ENCODE peak calls at places on chromosomes 6 and 20, in five cellular contexts. V is adrenal gland, G is HCT116, N is AG04449, T is AG09319. W is an unnamed sample.

GRCh38 chr20:57437672-57438330 is 46.6 kb downstream of the RBM38 start:
- DNase-seq in V (no peak), G (no peak), N (no peak), T (no peak), W (no peak)

GRCh38 chr20:51249781-51250180 is 226.9 kb upstream of the KCNG1 start:
- DNase-seq in V (no peak), G (no peak), N (no peak), T (no peak), W (no peak)

GRCh38 chr20:43755390-43755789 is 28.6 kb upstream of the GTSF1L start:
- DNase-seq in V (no peak), G (no peak), N (no peak), T (no peak), W (no peak)

GRCh38 chr6:129210684-129211083 is 327.7 kb downstream of the LAMA2 start:
- DNase-seq in V (no peak), G (no peak), N (no peak), T (no peak), W (no peak)

GRCh38 chr20:49283703-49284625 is 6.1 kb upstream of the ZNFX1 start:
- DNase-seq in V (no peak), G (no peak), N (no peak), T (no peak), W (no peak)

GRCh38 chr6:9409126-9409525 is 973.8 kb upstream of the SLC35B3 start:
- DNase-seq in V (no peak), G (no peak), N (no peak), T (no peak), W (no peak)

GRCh38 chr6:47710295-47710694 is 11.9 kb downstream of the ADGRF4 start:
- DNase-seq in V (no peak), G (no peak), N (no peak), T (no peak), W (no peak)

GRCh38 chr6:137866200-137866913 is 702 bp upstream of the TNFAIP3 start:
- DNase-seq in V (no peak), G (no peak), N (no peak), T (no peak), W (peak)

GRCh38 chr6:398065-398464 is 6.5 kb downstream of the IRF4 start:
- DNase-seq in V (no peak), G (no peak), N (no peak), T (no peak), W (no peak)

GRCh38 chr20:49724637-49725606 is 11.2 kb upstream of the B4GALT5 start:
- DNase-seq in V (peak), G (no peak), N (no peak), T (no peak), W (no peak)

DNA sequence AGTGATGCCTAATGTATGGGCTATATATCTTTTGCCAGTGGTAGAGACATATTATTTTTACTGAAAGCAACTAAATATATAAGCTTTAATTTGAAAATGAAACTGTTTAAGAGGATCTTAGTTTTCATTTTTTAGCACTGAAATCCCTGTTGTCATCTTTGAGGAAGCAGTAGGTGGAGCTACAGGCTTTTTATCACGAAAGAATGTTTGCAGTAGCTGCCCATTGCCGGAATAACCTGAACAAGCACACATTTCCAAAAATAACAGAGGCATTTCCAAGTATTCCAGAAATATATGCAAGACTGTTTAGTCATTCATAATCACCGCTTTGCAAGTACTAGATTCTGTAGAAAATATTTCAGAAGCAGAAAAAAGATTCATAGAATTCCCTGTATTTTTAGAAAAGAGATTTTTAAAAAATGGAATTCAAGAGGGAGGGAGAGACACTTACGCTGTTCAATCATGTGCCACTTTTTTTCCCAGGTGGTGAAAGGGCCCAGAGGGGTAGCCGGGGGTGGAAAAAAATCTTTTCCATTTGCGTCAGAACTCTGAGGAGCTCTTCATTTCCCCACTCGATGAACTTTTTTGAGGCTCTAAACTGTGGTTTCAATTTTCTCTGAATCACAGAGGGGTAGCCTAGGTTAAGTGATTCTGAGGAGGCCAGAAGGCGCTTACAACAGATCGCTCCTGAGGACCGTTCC is 142.5 kb upstream of the FERMT1 start:
- DNase-seq in V (no peak), G (peak), N (peak), T (peak), W (no peak)
- TF ChIP-seq CTCF in V (peak), G (peak), N (peak), T (peak), W (peak)

GRCh38 chr6:11911535-11911934 is 100.6 kb upstream of the HIVEP1 start:
- DNase-seq in V (no peak), G (no peak), N (peak), T (no peak), W (no peak)

GRCh38 chr6:11918021-11918738 is 93.9 kb upstream of the HIVEP1 start:
- DNase-seq in V (no peak), G (no peak), N (peak), T (peak), W (no peak)

GRCh38 chr6:11908706-11909105 is 103.4 kb upstream of the HIVEP1 start:
- DNase-seq in V (no peak), G (no peak), N (no peak), T (no peak), W (no peak)

GRCh38 chr6:11909696-11910132 is 102.4 kb upstream of the HIVEP1 start:
- DNase-seq in V (no peak), G (no peak), N (peak), T (no peak), W (no peak)

DNA sequence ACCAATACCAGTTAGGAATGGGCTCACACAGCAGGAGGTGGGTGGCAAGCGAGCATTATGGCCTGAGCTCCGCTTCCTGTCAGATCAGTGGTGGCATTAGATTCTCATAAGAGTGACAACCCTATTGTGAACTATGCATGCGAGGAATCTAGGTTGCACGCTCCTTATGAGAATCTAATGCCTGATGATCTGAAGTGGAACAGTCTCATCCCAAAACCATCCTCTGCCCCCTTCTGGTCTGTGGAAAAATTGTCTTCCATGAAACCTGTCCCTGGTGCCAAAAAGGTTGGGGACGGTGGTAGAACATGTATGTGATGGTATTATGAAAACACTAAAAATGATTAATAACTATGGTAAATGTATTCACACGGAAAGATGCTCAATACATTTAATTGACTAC is 99.7 kb upstream of the HIVEP1 start:
- DNase-seq in V (no peak), G (no peak), N (no peak), T (no peak), W (no peak)
- TF ChIP-seq CTCF in V (no peak), G (peak), N (no peak), T (no peak), W (peak)

GRCh38 chr6:13528232-13528631 is 40.8 kb upstream of the GFOD1 start:
- DNase-seq in V (no peak), G (no peak), N (no peak), T (no peak), W (no peak)
- TF ChIP-seq CTCF in V (no peak), G (no peak), N (no peak), T (no peak), W (no peak)

GRCh38 chr6:42512498-42513042 is 51.3 kb upstream of the UBR2 start:
- DNase-seq in V (no peak), G (no peak), N (no peak), T (no peak), W (no peak)

GRCh38 chr6:42509765-42510164 is 54.1 kb upstream of the UBR2 start:
- DNase-seq in V (no peak), G (no peak), N (no peak), T (no peak), W (no peak)

GRCh38 chr6:42511803-42512422 is 51.9 kb upstream of the UBR2 start:
- DNase-seq in V (no peak), G (no peak), N (no peak), T (no peak), W (no peak)

GRCh38 chr6:42507901-42508300 is 55.9 kb upstream of the UBR2 start:
- DNase-seq in V (no peak), G (no peak), N (peak), T (no peak), W (no peak)

DNA sequence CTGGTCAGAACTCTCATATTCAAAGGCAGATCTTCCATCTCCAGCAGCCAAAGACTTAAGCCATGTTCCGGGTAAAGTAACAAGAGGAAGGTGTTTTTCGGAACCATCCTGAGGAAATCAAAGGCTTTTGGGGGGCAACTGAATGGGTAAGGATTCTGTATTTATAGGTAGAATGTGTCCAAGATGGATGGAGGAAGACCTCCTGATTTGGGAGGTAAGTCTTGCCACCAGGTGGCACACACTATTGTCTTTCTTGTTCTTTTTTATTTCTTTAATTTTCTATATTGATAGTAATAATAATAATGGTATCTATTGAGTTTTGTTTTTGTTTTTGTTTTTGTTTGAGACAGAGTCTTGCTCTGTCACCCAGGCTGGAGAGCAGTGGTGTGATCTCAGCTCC is 53.0 kb upstream of the UBR2 start:
- DNase-seq in V (no peak), G (no peak), N (no peak), T (no peak), W (no peak)
- TF ChIP-seq CTCF in V (no peak), G (peak), N (no peak), T (no peak), W (no peak)

DNA sequence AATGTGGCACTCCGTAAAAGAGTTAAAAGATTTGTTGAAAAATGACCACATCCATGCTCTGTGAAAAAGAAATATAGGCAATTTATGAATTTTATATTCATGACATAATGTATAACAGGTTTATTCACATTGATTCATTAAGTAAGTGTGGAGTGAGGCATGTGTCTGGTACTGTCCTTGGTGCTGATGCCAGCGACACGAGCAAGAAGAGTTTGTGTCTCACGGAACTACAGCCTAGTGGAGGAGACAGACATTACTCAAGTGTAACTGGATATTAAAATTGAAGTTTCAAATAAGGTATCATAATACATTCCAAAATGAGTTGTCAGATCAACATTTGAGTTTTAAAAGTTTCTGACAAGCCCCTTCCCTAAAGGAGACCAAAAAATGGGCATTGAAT is 158.2 kb upstream of the PRND start:
- DNase-seq in V (no peak), G (no peak), N (no peak), T (no peak), W (no peak)
- TF ChIP-seq CTCF in V (no peak), G (no peak), N (peak), T (peak), W (peak)

DNA sequence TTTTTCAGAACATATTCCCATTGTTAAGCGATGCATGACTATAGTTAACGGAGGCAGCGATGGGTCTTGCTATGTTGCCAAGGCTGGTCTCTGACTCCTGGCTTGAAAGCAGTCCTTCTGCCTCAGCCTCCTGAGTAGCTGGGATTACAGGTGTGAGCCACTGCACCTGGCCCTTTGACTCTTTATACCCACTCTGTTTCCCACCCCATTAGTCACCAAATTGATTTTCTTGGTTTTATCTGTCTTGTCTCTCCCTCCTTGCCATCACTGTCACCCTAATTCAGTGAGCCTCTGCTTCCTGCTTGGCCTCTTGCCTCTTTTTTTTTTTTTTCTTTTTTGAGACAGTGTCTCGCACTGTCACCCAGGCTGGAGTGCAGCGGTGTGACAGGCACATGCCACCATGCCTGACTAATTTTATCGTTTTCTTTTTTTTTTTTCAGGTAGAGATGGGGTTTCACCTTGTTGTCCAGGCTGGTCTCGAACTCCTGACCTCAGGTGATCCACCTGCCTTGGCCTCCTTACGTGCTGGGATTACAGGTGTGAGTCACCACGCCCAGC is 31.3 kb downstream of the ZFAND3 start:
- DNase-seq in V (no peak), G (no peak), N (no peak), T (no peak), W (no peak)
- TF ChIP-seq CTCF in V (no peak), G (no peak), N (no peak), T (no peak), W (no peak)

GRCh38 chr20:59191756-59192532 is 28.3 kb downstream of the ZNF831 start:
- DNase-seq in V (no peak), G (no peak), N (no peak), T (no peak), W (peak)
- TF ChIP-seq CTCF in V (no peak), G (no peak), N (no peak), T (no peak), W (no peak)

DNA sequence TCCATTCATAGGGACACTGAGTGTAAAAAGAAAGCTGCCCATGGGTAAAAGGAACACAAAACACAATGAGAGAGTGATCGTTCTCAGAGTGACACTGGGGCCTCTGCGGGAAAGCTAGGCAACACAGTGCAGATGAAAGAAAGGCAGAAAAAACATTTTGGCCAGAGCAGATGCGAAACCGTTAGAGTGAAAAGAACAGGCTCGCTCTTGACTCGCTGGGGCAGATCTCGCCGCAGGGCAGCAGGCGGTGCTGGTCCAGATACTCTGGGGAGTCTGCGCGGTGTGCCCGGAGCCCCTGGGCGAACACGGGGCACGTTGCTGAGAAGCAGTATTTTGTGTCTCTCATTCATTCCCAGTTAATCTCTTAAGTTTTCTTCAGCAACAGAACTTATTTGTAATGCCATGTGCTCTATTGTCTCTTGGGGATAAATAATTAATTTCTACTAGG is 685.0 kb downstream of the QKI start:
- DNase-seq in V (no peak), G (no peak), N (no peak), T (no peak), W (no peak)
- TF ChIP-seq CTCF in V (no peak), G (no peak), N (no peak), T (no peak), W (no peak)

GRCh38 chr20:47521059-47521808 is 19.5 kb downstream of the NCOA3 start:
- DNase-seq in V (no peak), G (no peak), N (no peak), T (no peak), W (peak)
- TF ChIP-seq CTCF in V (no peak), G (no peak), N (no peak), T (no peak), W (peak)

GRCh38 chr20:62578294-62578897 is 63.9 kb upstream of the SLCO4A1 start:
- DNase-seq in V (no peak), G (no peak), N (no peak), T (no peak), W (no peak)
- TF ChIP-seq CTCF in V (no peak), G (no peak), N (no peak), T (no peak), W (no peak)

W was measured in type B pancreatic cell.